ENCODE peak calls at places on chromosomes 4 and X, in five cellular contexts. B, X, C, P and N are unnamed samples.

GRCh38 chr4:77229433-77229832 is 72.4 kb downstream of the CCNG2 start:
- DNase-seq in B (no peak), X (no peak), C (no peak), P (no peak), N (no peak)

GRCh38 chr4:90753068-90753467 is 625.9 kb downstream of the CCSER1 start:
- DNase-seq in B (peak; percentile 49), X (no peak), C (no peak), P (no peak), N (no peak)

GRCh38 chr4:74675673-74676279 is 118.5 kb downstream of the BTC start:
- DNase-seq in B (peak; percentile 72), X (peak; percentile 19), C (no peak), P (no peak), N (no peak)

GRCh38 chr4:174865418-174865985 is 36.5 kb upstream of the GLRA3 start:
- DNase-seq in B (no peak), X (no peak), C (no peak), P (no peak), N (no peak)

GRCh38 chr4:115030281-115030680 is 83.1 kb downstream of the NDST4 start:
- DNase-seq in B (no peak), X (no peak), C (no peak), P (no peak), N (no peak)

GRCh38 chrX:18170910-18171309 is 49.8 kb downstream of the BEND2 start:
- DNase-seq in B (no peak), X (no peak), C (no peak), P (no peak), N (no peak)

GRCh38 chr4:159273126-159273438 is 170.2 kb downstream of the RAPGEF2 start:
- DNase-seq in B (no peak), X (no peak), C (no peak), P (no peak), N (no peak)

GRCh38 chrX:69028006-69028760 is 137.1 kb downstream of the PJA1 start:
- DNase-seq in B (no peak), X (no peak), C (no peak), P (no peak), N (no peak)

GRCh38 chrX:4764888-4765287 is 1051.4 kb upstream of the PRKX start:
- DNase-seq in B (no peak), X (no peak), C (no peak), P (no peak), N (no peak)

GRCh38 chr4:152115121-152115520 is 354.3 kb upstream of the GATB start:
- DNase-seq in B (no peak), X (no peak), C (no peak), P (no peak), N (no peak)

GRCh38 chrX:82125103-82125502 is 923.2 kb downstream of the SH3BGRL start:
- DNase-seq in B (no peak), X (no peak), C (no peak), P (no peak), N (no peak)

GRCh38 chrX:97842468-97843199 is 958.9 kb downstream of the RPA4 start:
- DNase-seq in B (no peak), X (no peak), C (no peak), P (no peak), N (no peak)

GRCh38 chr4:17932041-17932440 is 89.5 kb downstream of the LCORL start:
- DNase-seq in B (no peak), X (no peak), C (no peak), P (no peak), N (no peak)

GRCh38 chr4:8587469-8588195 is 4.9 kb upstream of the CPZ start:
- DNase-seq in B (no peak), X (no peak), C (no peak), P (no peak), N (no peak)

GRCh38 chr4:159012381-159012780 is 90.5 kb upstream of the RAPGEF2 start:
- DNase-seq in B (no peak), X (no peak), C (no peak), P (no peak), N (no peak)

GRCh38 chrX:40964633-40965586 is 120.3 kb upstream of the USP9X start:
- DNase-seq in B (no peak), X (no peak), C (no peak), P (no peak), N (no peak)

GRCh38 chrX:94058728-94059382 is 384.8 kb downstream of the FAM133A start:
- DNase-seq in B (peak; percentile 54), X (peak; percentile 6), C (no peak), P (no peak), N (no peak)

GRCh38 chr4:114598191-114599121 is at the start of gene UGT8:
- DNase-seq in B (peak; percentile 88), X (no peak), C (peak; percentile 17), P (no peak), N (no peak)

GRCh38 chr4:73692284-73692683 is 48.1 kb upstream of the CXCL8 start:
- DNase-seq in B (no peak), X (peak; percentile 28), C (no peak), P (no peak), N (no peak)

GRCh38 chr4:99404595-99405287 is 30.4 kb downstream of the ADH7 start:
- DNase-seq in B (peak; percentile 32), X (no peak), C (peak; percentile 35), P (no peak), N (no peak)

GRCh38 chr4:3531306-3531886 is 826 bp downstream of the LRPAP1 start:
- DNase-seq in B (no peak), X (no peak), C (no peak), P (no peak), N (no peak)

GRCh38 chr4:8858925-8859210 is 12.8 kb downstream of the HMX1 start:
- DNase-seq in B (no peak), X (no peak), C (no peak), P (no peak), N (no peak)

GRCh38 chr4:128162434-128162833 is 101.3 kb downstream of the LARP1B start:
- DNase-seq in B (peak; percentile 17), X (no peak), C (no peak), P (no peak), N (no peak)

GRCh38 chr4:39756159-39756558 is 58.2 kb downstream of the UBE2K start:
- DNase-seq in B (no peak), X (no peak), C (no peak), P (no peak), N (no peak)
- H3K36me3 ChIP-seq in B (peaks cover 32% of the 10 kb centered on the region), X (no peaks in the 10 kb centered on the region), C (peaks cover 66% of the 10 kb centered on the region), P (no peaks in the 10 kb centered on the region), N (peaks cover 42% of the 10 kb centered on the region)

GRCh38 chrX:55004231-55004630 is 4.1 kb downstream of the APEX2 start:
- DNase-seq in B (no peak), X (no peak), C (no peak), P (no peak), N (no peak)

GRCh38 chrX:55008571-55009358 is 8.6 kb downstream of the APEX2 start:
- DNase-seq in B (no peak), X (no peak), C (peak; percentile 39), P (no peak), N (no peak)

GRCh38 chrX:55011294-55011693 is 11.1 kb downstream of the APEX2 start:
- DNase-seq in B (no peak), X (no peak), C (no peak), P (no peak), N (no peak)

GRCh38 chrX:55007633-55008032 is 7.5 kb downstream of the APEX2 start:
- DNase-seq in B (no peak), X (no peak), C (no peak), P (no peak), N (peak; percentile 64)

GRCh38 chrX:55006827-55007621 is 6.9 kb downstream of the APEX2 start:
- DNase-seq in B (no peak), X (no peak), C (no peak), P (no peak), N (no peak)
- H3K36me3 ChIP-seq in B (no peaks in the 10 kb centered on the region), X (no peaks in the 10 kb centered on the region), C (peaks cover 34% of the 10 kb centered on the region), P (no peaks in the 10 kb centered on the region), N (peaks cover 12% of the 10 kb centered on the region)

GRCh38 chr4:122331195-122331594 is 47.6 kb upstream of the ADAD1 start:
- DNase-seq in B (no peak), X (peak; percentile 56), C (no peak), P (no peak), N (no peak)

GRCh38 chr4:122334828-122335227 is 44.0 kb upstream of the ADAD1 start:
- DNase-seq in B (no peak), X (no peak), C (no peak), P (no peak), N (no peak)

GRCh38 chr4:122326908-122327307 is 51.9 kb upstream of the ADAD1 start:
- DNase-seq in B (no peak), X (no peak), C (no peak), P (no peak), N (no peak)

GRCh38 chr4:122329876-122330595 is 48.8 kb upstream of the ADAD1 start:
- DNase-seq in B (no peak), X (no peak), C (no peak), P (no peak), N (no peak)

DNA sequence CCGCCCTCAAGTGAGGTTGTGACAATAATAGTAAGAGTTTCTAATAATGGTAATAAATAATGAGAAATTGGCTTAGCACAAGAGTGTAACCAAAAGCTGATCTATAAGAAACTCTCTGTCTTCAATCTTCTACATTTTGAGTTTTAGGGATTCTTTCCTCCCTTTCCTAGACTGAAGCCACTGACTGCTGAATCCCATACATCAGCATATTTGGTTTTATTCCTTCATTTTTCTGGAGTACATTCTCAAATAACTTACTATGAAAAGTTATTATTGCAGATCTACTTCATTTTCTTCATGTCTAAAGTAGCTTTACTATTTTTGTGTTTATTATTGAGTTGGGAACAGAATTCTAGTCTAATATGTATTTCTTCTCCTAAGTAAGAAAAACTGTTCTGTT is 49.9 kb upstream of the ADAD1 start:
- DNase-seq in B (no peak), X (no peak), C (no peak), P (no peak), N (no peak)
- H3K36me3 ChIP-seq in B (no peaks in the 10 kb centered on the region), X (no peaks in the 10 kb centered on the region), C (peaks cover 60% of the 10 kb centered on the region), P (no peaks in the 10 kb centered on the region), N (peaks cover 18% of the 10 kb centered on the region)

GRCh38 chrX:49039598-49040375 is 3.4 kb downstream of the TFE3 start:
- DNase-seq in B (peak; percentile 95), X (peak; percentile 59), C (peak; percentile 67), P (no peak), N (peak; percentile 87)
- H3K36me3 ChIP-seq in B (peaks cover 18% of the 10 kb centered on the region), X (no peaks in the 10 kb centered on the region), C (peaks cover 42% of the 10 kb centered on the region), P (no peaks in the 10 kb centered on the region), N (peaks cover 33% of the 10 kb centered on the region)

DNA sequence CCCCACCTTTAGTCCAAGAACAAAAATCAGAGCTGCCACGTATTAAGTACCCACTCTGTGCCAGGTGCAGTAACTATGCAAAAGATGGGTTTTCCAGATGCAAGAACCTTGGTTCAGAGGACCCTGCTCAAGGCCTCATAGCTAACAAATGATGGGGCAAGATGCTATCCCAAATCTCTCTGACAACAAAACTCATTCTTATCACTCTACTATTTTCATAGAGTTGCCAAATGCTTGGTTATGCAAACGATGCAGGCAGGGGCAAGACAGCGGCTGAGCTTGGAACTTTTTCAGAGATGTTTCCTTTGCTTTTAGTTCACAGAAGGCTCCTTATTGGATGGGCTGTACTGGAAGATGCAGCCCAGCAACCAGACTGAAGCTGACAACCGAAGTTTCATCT is 30.5 kb downstream of the PKD2 start:
- DNase-seq in B (no peak), X (no peak), C (no peak), P (no peak), N (no peak)
- H3K36me3 ChIP-seq in B (peaks cover 52% of the 10 kb centered on the region), X (peaks cover 6% of the 10 kb centered on the region), C (peaks cover 69% of the 10 kb centered on the region), P (peaks cover 6% of the 10 kb centered on the region), N (peaks cover 73% of the 10 kb centered on the region)

GRCh38 chr4:183287677-183288076 is 32.4 kb downstream of the CLDN22 start:
- DNase-seq in B (no peak), X (no peak), C (no peak), P (no peak), N (no peak)
- H3K36me3 ChIP-seq in B (peaks cover 48% of the 10 kb centered on the region), X (no peaks in the 10 kb centered on the region), C (peaks cover 88% of the 10 kb centered on the region), P (no peaks in the 10 kb centered on the region), N (peaks cover 77% of the 10 kb centered on the region)

GRCh38 chr4:118718511-118719170 is 33.4 kb downstream of the METTL14 start:
- DNase-seq in B (no peak), X (no peak), C (no peak), P (no peak), N (no peak)
- H3K36me3 ChIP-seq in B (no peaks in the 10 kb centered on the region), X (no peaks in the 10 kb centered on the region), C (peaks cover 41% of the 10 kb centered on the region), P (no peaks in the 10 kb centered on the region), N (peaks cover 13% of the 10 kb centered on the region)